ENCODE peak calls at places on chromosomes 12 and 14, in seven cellular contexts. X is fibroblast of gingiva; M is activated T-cell treated with anti-CD3 and anti-CD28 coated beads for 1 hour; G is Caki2; D is NCI-H2171; E is naive thymus-derived CD4-positive, alpha-beta T cell; L is HuH-7.5. B is an unnamed sample.

GRCh38 chr14:54767450-54767849 is 135.2 kb downstream of the GCH1 start:
- DNase-seq in L (no peak), D (no peak), E (no peak), G (no peak), X (no peak), M (no peak), B (no peak)

GRCh38 chr14:60757617-60758016 is 23.1 kb downstream of the MNAT1 start:
- DNase-seq in E (no peak), L (no peak), X (peak), D (no peak), M (no peak), G (no peak), B (peak)

GRCh38 chr14:21095430-21096205 is 2.8 kb downstream of the ZNF219 start:
- DNase-seq in X (peak), E (no peak), L (peak), D (peak), G (no peak), M (no peak), B (peak)

GRCh38 chr14:101934751-101935150 is 29.6 kb upstream of the DYNC1H1 start:
- DNase-seq in M (no peak), X (no peak), L (no peak), G (no peak), E (no peak), D (no peak), B (no peak)

GRCh38 chr14:53652068-53652467 is 304.6 kb downstream of the BMP4 start:
- DNase-seq in E (no peak), M (no peak), L (no peak), D (no peak), G (no peak), X (no peak), B (no peak)

GRCh38 chr14:81471062-81471461 is 62.6 kb downstream of the SEL1L start:
- DNase-seq in D (no peak), M (no peak), E (no peak), L (no peak), G (no peak), X (no peak), B (no peak)

GRCh38 chr12:93089805-93090569 is 160.9 kb upstream of the EEA1 start:
- DNase-seq in X (peak), M (no peak), E (peak), L (no peak), D (no peak), G (peak), B (peak)

GRCh38 chr12:120750806-120751205 is 25.2 kb downstream of the ACADS start:
- DNase-seq in L (no peak), X (no peak), M (no peak), E (no peak), D (no peak), G (no peak), B (no peak)

GRCh38 chr12:66694666-66695065 is 15.8 kb upstream of the GRIP1 start:
- DNase-seq in E (no peak), M (no peak), G (no peak), L (no peak), X (no peak), D (no peak), B (no peak)

GRCh38 chr12:65004270-65004669 is 116.8 kb downstream of the WIF1 start:
- DNase-seq in G (no peak), M (no peak), D (no peak), E (no peak), X (no peak), L (no peak), B (no peak)

GRCh38 chr14:52272375-52272774 is 4.9 kb downstream of the PTGDR start:
- DNase-seq in L (peak), X (peak), D (no peak), G (no peak), M (no peak), E (no peak), B (peak)

GRCh38 chr14:77217551-77217950 is 36.0 kb downstream of the TMEM63C start:
- DNase-seq in D (no peak), M (no peak), G (no peak), E (no peak), X (no peak), L (no peak), B (no peak)

GRCh38 chr12:3333583-3333982 is 157.4 kb upstream of the PRMT8 start:
- DNase-seq in G (no peak), X (no peak), E (no peak), M (no peak), D (no peak), L (no peak), B (peak)

GRCh38 chr12:52186135-52186840 is 5.5 kb downstream of the KRT80 start:
- DNase-seq in G (peak), E (no peak), L (no peak), X (peak), M (no peak), D (no peak), B (peak)

GRCh38 chr14:71286126-71286525 is 378.9 kb downstream of the PCNX1 start:
- DNase-seq in L (no peak), E (no peak), D (no peak), M (no peak), X (no peak), G (no peak), B (no peak)

GRCh38 chr14:56057071-56057865 is 60.9 kb upstream of the PELI2 start:
- DNase-seq in D (peak), E (no peak), X (no peak), L (no peak), M (no peak), G (no peak), B (no peak)

GRCh38 chr14:64536488-64537245 is 3.9 kb upstream of the HSPA2 start:
- DNase-seq in L (no peak), M (no peak), D (no peak), G (no peak), X (peak), E (no peak), B (no peak)

GRCh38 chr12:115351513-115352077 is 667.6 kb upstream of the TBX3 start:
- DNase-seq in M (no peak), D (no peak), L (no peak), G (no peak), X (peak), E (no peak), B (no peak)

GRCh38 chr12:104057771-104058197 is 6.5 kb upstream of the HCFC2 start:
- DNase-seq in L (no peak), M (no peak), X (no peak), G (no peak), E (peak), D (peak), B (peak)

GRCh38 chr14:54901380-54902142 is 1.1 kb downstream of the GCH1 start:
- DNase-seq in E (no peak), M (no peak), D (peak), G (no peak), L (no peak), X (no peak), B (peak)

GRCh38 chr12:28424965-28425364 is 234.7 kb downstream of the CCDC91 start:
- DNase-seq in E (no peak), D (no peak), L (no peak), M (no peak), G (peak), X (peak), B (peak)

GRCh38 chr12:113333111-113333750 is 1.7 kb downstream of the SLC8B1 start:
- DNase-seq in L (no peak), X (no peak), M (no peak), G (no peak), E (no peak), D (no peak), B (no peak)

GRCh38 chr12:32322354-32322753 is 77.0 kb upstream of the FGD4 start:
- DNase-seq in X (no peak), L (no peak), G (no peak), E (no peak), D (no peak), M (no peak), B (no peak)

GRCh38 chr12:15329891-15330290 is 7.6 kb downstream of the PTPRO start:
- DNase-seq in L (no peak), D (no peak), E (no peak), M (no peak), X (no peak), G (no peak), B (no peak)

GRCh38 chr12:107411792-107412535 is 273.6 kb upstream of the PWP1 start:
- DNase-seq in M (no peak), G (peak), D (no peak), E (no peak), L (no peak), X (peak), B (peak)